ENCODE peak calls at places on chromosome 10, in four cellular contexts. R is H1, C is IMR-90, S is neuronal stem cell. M is an unnamed sample.

GRCh38 chr10:47164800-47165128 is 135.2 kb upstream of the GDF10 start:
- DNase-seq in R (no peak), C (peak; percentile 28), S (no peak), M (no peak)

GRCh38 chr10:69086131-69086530 is 1.8 kb upstream of the SRGN start:
- DNase-seq in R (no peak), C (no peak), S (no peak), M (no peak)

GRCh38 chr10:4519691-4520402 is 306.2 kb upstream of the AKR1E2 start:
- DNase-seq in R (no peak), C (peak; percentile 72), S (no peak), M (peak; percentile 65)

GRCh38 chr10:111233439-111233838 is 156.6 kb downstream of the ADRA2A start:
- DNase-seq in R (no peak), C (no peak), S (peak; percentile 15), M (peak; percentile 2)

GRCh38 chr10:61662794-61663259 is at the start of gene CABCOCO1:
- DNase-seq in R (peak; percentile 86), C (peak; percentile 32), S (peak; percentile 69), M (peak; percentile 83)

GRCh38 chr10:12656518-12657142 is 307.3 kb downstream of the CAMK1D start:
- DNase-seq in R (no peak), C (peak; percentile 75), S (peak; percentile 14), M (peak; percentile 66)

GRCh38 chr10:95906675-95907453 is 911 bp upstream of the CC2D2B start:
- DNase-seq in R (peak; percentile 56), C (peak; percentile 67), S (peak; percentile 11), M (peak; percentile 80)

GRCh38 chr10:79021331-79021907 is 47.3 kb upstream of the ZMIZ1 start:
- DNase-seq in R (no peak), C (no peak), S (no peak), M (no peak)

GRCh38 chr10:103829266-103829665 is 26.1 kb downstream of the SH3PXD2A start:
- DNase-seq in R (no peak), C (no peak), S (no peak), M (no peak)

GRCh38 chr10:88702848-88703597 is 3.0 kb upstream of the LIPK start:
- DNase-seq in R (no peak), C (peak; percentile 35), S (no peak), M (no peak)

GRCh38 chr10:77120697-77121096 is 516.9 kb downstream of the KCNMA1 start:
- DNase-seq in R (no peak), C (no peak), S (no peak), M (no peak)

GRCh38 chr10:47277352-47278151 is 22.4 kb upstream of the GDF10 start:
- DNase-seq in R (no peak), C (no peak), S (no peak), M (no peak)

GRCh38 chr10:119449760-119450461 is 92.6 kb downstream of the RGS10 start:
- DNase-seq in R (no peak), C (peak; percentile 59), S (no peak), M (peak; percentile 77)

GRCh38 chr10:48649349-48649944 is 35.2 kb upstream of the WDFY4 start:
- DNase-seq in R (peak; percentile 31), C (no peak), S (no peak), M (no peak)

GRCh38 chr10:6722616-6723004 is 142.5 kb upstream of the PRKCQ start:
- DNase-seq in R (no peak), C (peak; percentile 62), S (no peak), M (peak; percentile 57)

GRCh38 chr10:37752309-37752875 is 105.0 kb downstream of the ZNF248 start:
- DNase-seq in R (no peak), C (no peak), S (no peak), M (no peak)

GRCh38 chr10:70874061-70874460 is 14.3 kb downstream of the PCBD1 start:
- DNase-seq in R (no peak), C (no peak), S (no peak), M (no peak)

GRCh38 chr10:1247598-1248261 is 191.5 kb downstream of the WDR37 start:
- DNase-seq in R (no peak), C (no peak), S (no peak), M (no peak)

GRCh38 chr10:88932539-88933256 is 19.9 kb downstream of the ACTA2 start:
- DNase-seq in R (peak; percentile 52), C (peak; percentile 87), S (peak; percentile 50), M (peak; percentile 82)

GRCh38 chr10:9643782-9644181 is 1373.9 kb upstream of the CELF2 start:
- DNase-seq in R (no peak), C (no peak), S (no peak), M (no peak)

GRCh38 chr10:128816726-128817125 is 650.3 kb upstream of the MGMT start:
- DNase-seq in R (peak; percentile 7), C (no peak), S (no peak), M (no peak)

GRCh38 chr10:4353964-4354363 is 472.0 kb upstream of the AKR1E2 start:
- DNase-seq in R (no peak), C (peak; percentile 72), S (no peak), M (peak; percentile 34)

GRCh38 chr10:132861884-132862461 is 76.0 kb upstream of the NKX6-2 start:
- DNase-seq in R (peak; percentile 40), C (no peak), S (no peak), M (no peak)

GRCh38 chr10:111207525-111207924 is 130.7 kb downstream of the ADRA2A start:
- DNase-seq in R (peak; percentile 47), C (no peak), S (no peak), M (no peak)

GRCh38 chr10:34709637-34710390 is 105.3 kb downstream of the PARD3 start:
- DNase-seq in R (no peak), C (peak; percentile 15), S (no peak), M (no peak)

GRCh38 chr10:102152545-102152890 is 329 bp downstream of the NOLC1 start:
- DNase-seq in R (no peak), C (peak; percentile 14), S (no peak), M (no peak)

GRCh38 chr10:8305871-8306652 is 251.6 kb downstream of the GATA3 start:
- DNase-seq in R (no peak), C (no peak), S (no peak), M (peak; percentile 12)
- H4K91ac ChIP-seq in R (no peak overlapping the region), C (no peak overlapping the region), S (no peak overlapping the region), M (no peak overlapping the region)

DNA sequence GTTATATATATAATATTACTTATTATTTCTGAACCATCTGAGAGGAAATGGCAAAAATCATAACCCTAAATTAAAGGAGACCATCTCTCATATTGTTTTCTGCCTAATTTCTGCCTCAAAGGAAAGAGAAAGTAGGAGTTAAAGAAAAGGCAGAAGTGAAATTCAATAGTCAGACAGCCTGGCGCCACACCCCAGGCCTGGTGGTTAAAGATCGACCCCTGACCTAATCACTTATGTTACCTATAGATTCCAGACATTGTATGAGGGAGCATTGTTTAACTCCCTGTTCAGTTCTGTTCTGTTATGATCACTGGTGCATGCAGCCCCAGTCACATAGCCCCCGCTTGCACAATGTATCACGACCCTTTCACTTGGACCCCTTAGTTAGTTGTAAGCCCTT is 24.9 kb upstream of the CHST3 start:
- DNase-seq in R (no peak), C (no peak), S (no peak), M (no peak)
- H2BK5ac ChIP-seq in R (no peak overlapping the region), C (no peak overlapping the region), S (no peak overlapping the region), M (no peak overlapping the region)

DNA sequence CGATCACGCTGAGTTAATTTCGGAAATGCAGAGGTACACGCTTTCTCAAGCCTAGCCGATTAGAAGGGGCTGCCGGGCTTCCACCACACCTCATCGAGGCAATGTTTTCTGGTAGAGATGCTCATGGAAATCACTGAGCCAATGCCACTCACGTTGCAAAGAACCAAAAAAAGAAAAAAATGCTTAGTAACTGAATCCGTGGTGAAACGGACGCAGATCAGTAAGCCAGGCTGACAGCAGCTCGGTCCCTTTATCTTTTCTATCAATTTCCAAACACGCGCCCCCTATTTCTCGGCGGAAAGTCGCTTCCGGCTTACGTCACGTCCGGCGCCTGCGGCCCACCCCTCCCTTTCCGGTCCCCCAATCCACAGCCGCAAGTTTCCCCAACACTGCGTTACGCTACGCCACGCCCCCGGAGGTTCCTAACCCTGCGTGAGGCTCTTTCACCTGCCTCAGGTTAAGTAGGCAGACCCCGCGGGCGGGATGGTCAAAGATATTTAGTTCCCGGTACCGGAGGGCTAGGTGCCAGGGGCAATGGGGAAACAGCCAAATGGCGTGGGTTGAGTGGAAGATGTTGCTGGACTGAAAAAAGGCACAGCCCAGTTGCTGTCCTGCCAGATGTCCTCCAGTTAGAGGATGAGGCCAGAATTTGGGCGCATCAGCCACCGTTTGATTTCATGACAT is at the start of gene NSUN6:
- DNase-seq in R (peak; percentile 93), C (peak; percentile 85), S (peak; percentile 77), M (peak; percentile 93)
- H4K91ac ChIP-seq in R (no peak within 1 kb of the TSS), C (peak within 1 kb of the TSS; percentile 77), S (no peak within 1 kb of the TSS), M (no peak within 1 kb of the TSS)

DNA sequence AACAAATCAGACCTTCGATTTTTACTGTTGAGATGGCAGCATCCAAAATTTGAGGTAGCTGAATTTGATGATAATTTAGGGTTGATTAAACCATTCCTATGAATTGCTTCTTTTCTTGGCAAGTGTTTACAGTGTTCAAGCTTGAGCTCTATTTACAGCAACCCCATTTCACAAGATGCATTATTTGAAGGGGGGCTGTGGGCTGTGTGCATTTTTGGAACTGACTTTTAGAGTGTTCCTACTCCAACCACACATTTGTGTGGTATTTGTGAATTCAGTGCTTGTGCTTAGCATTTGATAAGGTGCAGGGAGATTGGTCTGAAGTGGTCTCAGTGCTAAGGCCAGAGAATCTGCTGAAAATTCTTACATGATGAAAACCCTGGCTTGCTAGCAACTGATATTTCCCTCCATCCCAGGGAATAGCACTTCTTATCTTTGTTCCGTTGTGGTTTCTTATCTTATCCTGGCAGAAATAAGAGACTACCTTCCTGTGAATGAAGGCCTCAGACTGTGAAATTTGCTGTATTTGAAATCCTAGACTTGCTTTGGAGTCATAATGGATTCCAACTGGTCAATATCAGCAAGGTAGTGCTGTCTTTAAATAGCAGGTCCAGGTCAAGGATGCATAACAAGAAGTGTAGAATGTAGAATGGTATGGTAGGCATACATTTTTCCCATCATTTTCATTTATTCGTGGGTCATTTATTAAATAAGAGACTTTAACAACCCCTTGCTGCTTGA is 986.8 kb downstream of the REEP3 start:
- DNase-seq in R (no peak), C (no peak), S (no peak), M (peak; percentile 3)
- H2BK5ac ChIP-seq in R (no peak overlapping the region), C (no peak overlapping the region), S (no peak overlapping the region), M (no peak overlapping the region)

M was measured in mesenchymal stem cell.